ENCODE peak calls at places on chromosomes 13 and 19, in five cellular contexts. One of them, this sample, is unnamed.

GRCh38 chr19:925912-926594 is at the start of gene ARID3A:
- DNase-seq in ascending aorta: no peak
- DNase-seq in lower lobe of right lung: no peak
- DNase-seq in small intestine: no peak
- DNase-seq in transverse colon: peak; percentile 71
- DNase-seq in this sample: no peak

GRCh38 chr19:51030631-51031030 is 4.2 kb downstream of the KLK12 start:
- DNase-seq in ascending aorta: no peak
- DNase-seq in lower lobe of right lung: no peak
- DNase-seq in small intestine: no peak
- DNase-seq in transverse colon: no peak
- DNase-seq in this sample: no peak

GRCh38 chr13:93956416-93956815 is 523.1 kb downstream of the DCT start:
- DNase-seq in ascending aorta: no peak
- DNase-seq in lower lobe of right lung: no peak
- DNase-seq in small intestine: no peak
- DNase-seq in transverse colon: no peak
- DNase-seq in this sample: no peak

GRCh38 chr19:5103061-5103701 is 134.3 kb downstream of the KDM4B start:
- DNase-seq in ascending aorta: no peak
- DNase-seq in lower lobe of right lung: no peak
- DNase-seq in small intestine: no peak
- DNase-seq in transverse colon: no peak
- DNase-seq in this sample: no peak

GRCh38 chr13:52852444-52852843 is 4.0 kb upstream of the PCDH8 start:
- DNase-seq in ascending aorta: no peak
- DNase-seq in lower lobe of right lung: no peak
- DNase-seq in small intestine: peak; percentile 4
- DNase-seq in transverse colon: no peak
- DNase-seq in this sample: no peak

GRCh38 chr13:77584111-77584510 is 48.6 kb downstream of the SCEL start:
- DNase-seq in ascending aorta: no peak
- DNase-seq in lower lobe of right lung: no peak
- DNase-seq in small intestine: no peak
- DNase-seq in transverse colon: no peak
- DNase-seq in this sample: no peak

GRCh38 chr13:99417821-99418662 is 83.2 kb upstream of the TM9SF2 start:
- DNase-seq in ascending aorta: no peak
- DNase-seq in lower lobe of right lung: no peak
- DNase-seq in small intestine: no peak
- DNase-seq in transverse colon: no peak
- DNase-seq in this sample: no peak

GRCh38 chr13:32669030-32669646 is 82.9 kb downstream of the PDS5B start:
- DNase-seq in ascending aorta: no peak
- DNase-seq in lower lobe of right lung: no peak
- DNase-seq in small intestine: peak; percentile 33
- DNase-seq in transverse colon: no peak
- DNase-seq in this sample: no peak

GRCh38 chr19:47309038-47309437 is 623 bp upstream of the C5AR1 start:
- DNase-seq in ascending aorta: no peak
- DNase-seq in lower lobe of right lung: no peak
- DNase-seq in small intestine: no peak
- DNase-seq in transverse colon: no peak
- DNase-seq in this sample: no peak

GRCh38 chr13:76481738-76482137 is 404.5 kb downstream of the KCTD12 start:
- DNase-seq in ascending aorta: no peak
- DNase-seq in lower lobe of right lung: no peak
- DNase-seq in small intestine: no peak
- DNase-seq in transverse colon: no peak
- DNase-seq in this sample: no peak

GRCh38 chr19:38233740-38234251 is 9.8 kb upstream of the DPF1 start:
- DNase-seq in ascending aorta: no peak
- DNase-seq in lower lobe of right lung: peak; percentile 88
- DNase-seq in small intestine: peak; percentile 74
- DNase-seq in transverse colon: peak; percentile 88
- DNase-seq in this sample: no peak

GRCh38 chr13:47327856-47328255 is 431.0 kb upstream of the HTR2A start:
- DNase-seq in ascending aorta: no peak
- DNase-seq in lower lobe of right lung: no peak
- DNase-seq in small intestine: no peak
- DNase-seq in transverse colon: no peak
- DNase-seq in this sample: no peak

GRCh38 chr19:18749362-18750231 is 41.5 kb downstream of the COMP start:
- DNase-seq in ascending aorta: no peak
- DNase-seq in lower lobe of right lung: no peak
- DNase-seq in small intestine: no peak
- DNase-seq in transverse colon: no peak
- DNase-seq in this sample: no peak

GRCh38 chr19:10766681-10767201 is 48.9 kb downstream of the DNM2 start:
- DNase-seq in ascending aorta: no peak
- DNase-seq in lower lobe of right lung: no peak
- DNase-seq in small intestine: peak; percentile 39
- DNase-seq in transverse colon: no peak
- DNase-seq in this sample: no peak

GRCh38 chr13:106405731-106406130 is 129.7 kb downstream of the EFNB2 start:
- DNase-seq in ascending aorta: no peak
- DNase-seq in lower lobe of right lung: no peak
- DNase-seq in small intestine: no peak
- DNase-seq in transverse colon: no peak
- DNase-seq in this sample: no peak
- H3K4me3 ChIP-seq in ascending aorta: no peak overlapping the region
- H3K4me3 ChIP-seq in lower lobe of right lung: no peak overlapping the region
- H3K4me3 ChIP-seq in small intestine: no peak overlapping the region
- H3K4me3 ChIP-seq in transverse colon: no peak overlapping the region
- H3K4me3 ChIP-seq in this sample: no peak overlapping the region

DNA sequence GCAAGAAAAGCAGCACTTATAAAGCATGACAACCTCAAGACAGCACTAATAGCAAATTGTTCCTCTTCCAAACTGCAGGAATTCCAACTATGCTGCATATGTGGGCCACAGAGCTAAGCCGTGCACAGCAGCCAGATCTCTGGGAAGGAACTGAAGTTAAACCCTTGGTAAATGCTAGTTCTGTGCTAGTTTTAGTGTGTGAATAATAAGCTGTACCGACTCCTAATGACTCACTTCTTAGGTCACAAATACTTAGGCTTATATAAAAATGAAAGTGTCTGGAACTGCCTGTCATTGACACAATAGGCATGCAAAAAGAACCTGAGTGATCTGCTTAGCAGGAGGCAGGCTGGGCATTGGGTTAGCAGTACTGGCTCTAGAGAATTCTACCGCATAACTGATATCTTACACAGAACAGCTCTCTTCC is 21.2 kb upstream of the GTF3A start:
- DNase-seq in ascending aorta: no peak
- DNase-seq in lower lobe of right lung: no peak
- DNase-seq in small intestine: no peak
- DNase-seq in transverse colon: no peak
- DNase-seq in this sample: no peak
- H3K4me3 ChIP-seq in ascending aorta: no peak overlapping the region
- H3K4me3 ChIP-seq in lower lobe of right lung: no peak overlapping the region
- H3K4me3 ChIP-seq in small intestine: no peak overlapping the region
- H3K4me3 ChIP-seq in transverse colon: no peak overlapping the region
- H3K4me3 ChIP-seq in this sample: no peak overlapping the region

GRCh38 chr19:16368385-16369305 is 44.0 kb downstream of the KLF2 start:
- DNase-seq in ascending aorta: no peak
- DNase-seq in lower lobe of right lung: peak; percentile 27
- DNase-seq in small intestine: no peak
- DNase-seq in transverse colon: no peak
- DNase-seq in this sample: no peak
- H3K4me3 ChIP-seq in ascending aorta: no peak overlapping the region
- H3K4me3 ChIP-seq in lower lobe of right lung: no peak overlapping the region
- H3K4me3 ChIP-seq in small intestine: no peak overlapping the region
- H3K4me3 ChIP-seq in transverse colon: no peak overlapping the region
- H3K4me3 ChIP-seq in this sample: no peak overlapping the region

DNA sequence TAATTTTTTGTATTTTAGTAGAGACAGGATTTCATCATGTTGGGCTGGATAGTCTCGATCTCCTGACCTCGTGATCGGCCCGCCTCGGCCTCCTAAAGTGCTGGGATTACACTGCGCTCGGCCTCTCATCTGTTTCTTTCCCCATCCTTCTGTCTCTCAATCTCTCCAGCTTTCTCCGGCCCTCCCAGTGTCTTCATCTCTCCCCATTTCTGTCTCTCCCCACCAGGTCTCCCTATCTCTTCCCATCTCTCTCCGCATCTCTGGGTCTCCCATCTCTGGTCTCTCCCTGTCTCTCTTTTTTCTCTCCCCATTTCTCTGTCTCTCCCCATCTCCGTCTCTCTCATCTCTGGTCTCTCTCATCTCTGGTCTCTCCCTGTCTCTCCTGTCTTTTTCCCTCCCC is 12.2 kb upstream of the NFIX start:
- DNase-seq in ascending aorta: no peak
- DNase-seq in lower lobe of right lung: no peak
- DNase-seq in small intestine: no peak
- DNase-seq in transverse colon: no peak
- DNase-seq in this sample: no peak
- H3K4me3 ChIP-seq in ascending aorta: peak overlapping the region; percentile 36
- H3K4me3 ChIP-seq in lower lobe of right lung: peak overlapping the region; percentile 29
- H3K4me3 ChIP-seq in small intestine: no peak overlapping the region
- H3K4me3 ChIP-seq in transverse colon: no peak overlapping the region
- H3K4me3 ChIP-seq in this sample: peak overlapping the region; percentile 31

DNA sequence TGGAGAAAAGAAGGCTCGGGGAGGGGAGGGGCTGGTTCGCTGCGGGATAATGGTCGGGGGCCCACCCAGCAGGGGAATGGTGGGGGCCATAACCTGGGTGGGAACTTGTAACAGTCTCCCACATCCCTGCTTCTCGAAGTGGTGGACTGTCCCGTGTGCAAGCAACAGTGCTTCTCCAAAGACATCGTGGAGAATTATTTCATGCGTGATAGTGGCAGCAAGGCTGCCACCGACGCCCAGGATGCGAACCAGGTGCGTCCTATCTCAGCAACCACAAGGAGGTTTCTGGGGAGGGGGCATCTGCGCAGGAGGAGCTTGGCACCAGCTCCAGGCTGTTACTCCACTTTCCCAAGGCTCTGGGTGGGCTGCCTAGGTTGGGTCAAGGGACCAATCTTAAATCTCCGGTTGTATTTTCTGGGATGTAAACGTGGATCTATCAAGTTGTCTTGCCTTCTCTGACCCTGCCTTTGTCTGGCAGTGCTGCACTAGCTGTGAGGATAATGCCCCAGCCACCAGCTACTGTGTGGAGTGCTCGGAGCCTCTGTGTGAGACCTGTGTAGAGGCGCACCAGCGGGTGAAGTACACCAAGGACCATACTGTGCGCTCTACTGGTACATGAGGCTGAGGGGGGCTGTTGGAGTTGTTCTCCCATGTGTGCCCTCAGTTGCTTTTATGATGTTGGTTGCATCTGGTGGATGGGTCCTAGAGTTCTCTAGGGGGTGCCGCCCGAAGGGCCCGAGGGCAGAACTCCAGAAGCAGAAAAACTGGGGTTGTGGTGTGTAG is 1.6 kb downstream of the TRIM28 start:
- DNase-seq in ascending aorta: no peak
- DNase-seq in lower lobe of right lung: no peak
- DNase-seq in small intestine: no peak
- DNase-seq in transverse colon: no peak
- DNase-seq in this sample: peak; percentile 85
- H3K4me3 ChIP-seq in ascending aorta: peak overlapping the region; percentile 75
- H3K4me3 ChIP-seq in lower lobe of right lung: peak overlapping the region; percentile 79
- H3K4me3 ChIP-seq in small intestine: peak overlapping the region; percentile 86
- H3K4me3 ChIP-seq in transverse colon: peak overlapping the region; percentile 57
- H3K4me3 ChIP-seq in this sample: peak overlapping the region; percentile 94

GRCh38 chr19:39531834-39532232 is 819 bp downstream of the EID2B start:
- DNase-seq in ascending aorta: no peak
- DNase-seq in lower lobe of right lung: no peak
- DNase-seq in small intestine: no peak
- DNase-seq in transverse colon: no peak
- DNase-seq in this sample: no peak
- H3K4me3 ChIP-seq in ascending aorta: peak overlapping the region; percentile 86
- H3K4me3 ChIP-seq in lower lobe of right lung: peak overlapping the region; percentile 88
- H3K4me3 ChIP-seq in small intestine: no peak overlapping the region
- H3K4me3 ChIP-seq in transverse colon: peak overlapping the region; percentile 54
- H3K4me3 ChIP-seq in this sample: peak overlapping the region; percentile 71

This sample was measured in vagina.